ENCODE peak calls at places on chromosomes 1 and 21, in eight cellular contexts. C is naive thymus-derived CD8-positive, alpha-beta T cell; K is CD4-positive, alpha-beta T cell; I is psoas muscle; M is T-helper 17 cell; S is DND-41; W is activated CD4-positive, alpha-beta T cell treated with anti-CD3 and anti-CD28 coated beads for 36 hours; J is stimulated activated naive CD8-positive, alpha-beta T cell treated with anti-CD3 and anti-CD28 coated beads, Interleukin-15, Interleukin-2, amounts not matched to agents 100 U/mL and 50 U/mL, for 24 hours. R is an unnamed sample.
A peak's percentile ranks its signal among the peaks of the same experiment; 100 is the strongest.

GRCh38 chr1:1793481-1794244 is 15.4 kb upstream of the NADK start:
- ATAC-seq in M (no peak), S (no peak), C (no peak), W (no peak), J (no peak), K (no peak), I (no peak), R (no peak)

GRCh38 chr1:1628656-1629429 is 3.1 kb upstream of the MMP23B start:
- ATAC-seq in S (no peak), J (peak; percentile 15), I (no peak), W (peak; percentile 40), M (peak; percentile 5), C (peak; percentile 3), K (peak; percentile 11), R (no peak)

GRCh38 chr21:37878946-37879660 is 37.2 kb downstream of the KCNJ6 start:
- ATAC-seq in S (no peak), C (no peak), I (no peak), W (peak; percentile 55), K (no peak), M (no peak), J (no peak), R (no peak)

GRCh38 chr1:154698320-154699096 is 90.5 kb upstream of the ADAR start:
- ATAC-seq in J (peak; percentile 99), K (no peak), C (no peak), M (no peak), W (peak; percentile 96), S (no peak), I (peak; percentile 88), R (peak; percentile 43)

GRCh38 chr1:66316464-66317155 is 217.3 kb upstream of the SGIP1 start:
- ATAC-seq in W (peak; percentile 26), K (peak; percentile 66), J (no peak), I (no peak), S (no peak), C (peak; percentile 84), M (peak; percentile 69), R (no peak)

GRCh38 chr1:117682372-117682771 is 76.5 kb downstream of the TENT5C start:
- ATAC-seq in K (no peak), I (peak; percentile 85), S (no peak), M (no peak), J (no peak), W (no peak), C (no peak), R (no peak)

GRCh38 chr1:202134645-202135172 is 9.8 kb downstream of the ARL8A start:
- ATAC-seq in S (no peak), M (no peak), J (no peak), K (no peak), W (no peak), C (peak; percentile 3), I (no peak), R (no peak)

GRCh38 chr1:67264899-67265298 is 42.8 kb upstream of the IL12RB2 start:
- ATAC-seq in K (no peak), J (no peak), M (peak; percentile 33), W (peak; percentile 30), C (peak; percentile 54), S (peak; percentile 75), I (no peak), R (no peak)

GRCh38 chr1:94855307-94855700 is 35.1 kb downstream of the SLC44A3 start:
- ATAC-seq in K (no peak), S (no peak), C (no peak), J (no peak), M (no peak), I (no peak), W (no peak), R (no peak)

GRCh38 chr21:38823737-38824123 is 18.0 kb downstream of the ETS2 start:
- ATAC-seq in M (no peak), J (no peak), W (no peak), S (no peak), I (no peak), C (no peak), K (no peak), R (no peak)

GRCh38 chr1:25481625-25482024 is 50.9 kb downstream of the MACO1 start:
- ATAC-seq in M (no peak), I (peak; percentile 44), J (no peak), S (no peak), C (no peak), W (no peak), K (no peak), R (no peak)

GRCh38 chr1:232477728-232478127 is 152.2 kb downstream of the SIPA1L2 start:
- ATAC-seq in C (no peak), I (peak; percentile 97), J (no peak), K (no peak), S (no peak), M (no peak), W (no peak), R (no peak)

GRCh38 chr1:178633068-178633467 is 92.0 kb upstream of the RALGPS2 start:
- ATAC-seq in I (no peak), M (no peak), C (no peak), W (no peak), K (no peak), S (no peak), J (no peak), R (no peak)

GRCh38 chr1:81492628-81493027 is 308.1 kb upstream of the ADGRL2 start:
- ATAC-seq in K (no peak), M (no peak), I (no peak), W (no peak), J (no peak), C (no peak), S (no peak), R (no peak)

GRCh38 chr1:54365847-54366246 is 40.3 kb downstream of the SSBP3 start:
- ATAC-seq in M (no peak), K (no peak), J (no peak), W (no peak), C (no peak), S (no peak), I (no peak), R (no peak)

GRCh38 chr1:235304549-235305451 is 23.2 kb downstream of the ARID4B start:
- ATAC-seq in I (no peak), C (peak; percentile 90), K (peak; percentile 80), W (peak; percentile 76), M (peak; percentile 90), S (peak; percentile 74), J (peak; percentile 85), R (no peak)

GRCh38 chr1:39835110-39835509 is 46.4 kb upstream of the BMP8B start:
- ATAC-seq in J (no peak), M (no peak), C (no peak), W (no peak), K (no peak), S (no peak), I (no peak), R (no peak)

GRCh38 chr1:221543529-221544120 is 198.3 kb downstream of the DUSP10 start:
- ATAC-seq in M (no peak), K (no peak), C (no peak), W (no peak), S (no peak), J (no peak), I (peak; percentile 56), R (no peak)

GRCh38 chr1:230408971-230409370 is 17.2 kb downstream of the PGBD5 start:
- ATAC-seq in J (no peak), K (no peak), I (peak; percentile 19), M (no peak), S (no peak), W (no peak), C (no peak), R (no peak)

GRCh38 chr1:173297798-173298391 is 90.8 kb upstream of the TNFSF4 start:
- ATAC-seq in C (peak; percentile 38), J (peak; percentile 95), M (peak; percentile 65), S (peak; percentile 76), W (peak; percentile 94), I (no peak), K (no peak), R (peak; percentile 95)

GRCh38 chr1:179853102-179853501 is 24.5 kb downstream of the TOR1AIP2 start:
- ATAC-seq in I (no peak), K (no peak), S (peak; percentile 58), M (no peak), W (no peak), J (no peak), C (no peak), R (no peak)

GRCh38 chr1:205484985-205485967 is 19.2 kb upstream of the CDK18 start:
- ATAC-seq in I (peak; percentile 86), S (peak; percentile 89), W (peak; percentile 69), J (peak; percentile 52), M (peak; percentile 77), K (peak; percentile 78), C (peak; percentile 69), R (peak; percentile 75)

GRCh38 chr1:181768216-181768929 is 285.1 kb downstream of the CACNA1E start:
- ATAC-seq in C (no peak), M (no peak), S (no peak), W (peak; percentile 64), K (no peak), I (no peak), J (no peak), R (no peak)

GRCh38 chr1:170670751-170671628 is 7.1 kb downstream of the PRRX1 start:
- ATAC-seq in M (no peak), W (no peak), C (no peak), K (no peak), J (no peak), I (no peak), S (no peak), R (no peak)

GRCh38 chr1:3120994-3121393 is 52.0 kb downstream of the PRDM16 start:
- ATAC-seq in J (no peak), I (no peak), M (no peak), K (no peak), S (no peak), W (no peak), C (no peak), R (no peak)

GRCh38 chr1:42747125-42747524 is 7.1 kb upstream of the CLDN19 start:
- ATAC-seq in M (no peak), S (peak; percentile 77), W (peak; percentile 39), I (peak; percentile 69), J (no peak), K (peak; percentile 48), C (peak; percentile 45), R (peak; percentile 52)

GRCh38 chr1:89041055-89041707 is 18.5 kb upstream of the GBP3 start:
- ATAC-seq in W (peak; percentile 90), J (peak; percentile 86), M (no peak), C (no peak), K (no peak), I (no peak), S (no peak), R (peak; percentile 91)

GRCh38 chr1:221230605-221231004 is 351.4 kb downstream of the HLX start:
- ATAC-seq in J (no peak), S (no peak), I (peak; percentile 98), C (no peak), M (no peak), K (no peak), W (no peak), R (no peak)

GRCh38 chr1:58745666-58746065 is 38.2 kb downstream of the JUN start:
- ATAC-seq in I (no peak), J (no peak), K (no peak), C (no peak), W (no peak), M (no peak), S (no peak), R (no peak)

GRCh38 chr21:35933466-35933865 is 126.9 kb downstream of the SETD4 start:
- ATAC-seq in C (no peak), I (peak; percentile 39), J (no peak), S (peak; percentile 22), M (peak; percentile 27), K (no peak), W (no peak), R (no peak)

GRCh38 chr1:161962094-161962887 is 61.4 kb downstream of the OLFML2B start:
- ATAC-seq in J (peak; percentile 99), C (peak; percentile 65), M (peak; percentile 59), K (no peak), S (peak; percentile 39), I (peak; percentile 32), W (peak; percentile 96), R (peak; percentile 88)

GRCh38 chr1:171352554-171352953 is 38.6 kb downstream of the FMO4 start:
- ATAC-seq in C (no peak), J (no peak), I (no peak), W (no peak), K (no peak), S (no peak), M (no peak), R (peak; percentile 8)

GRCh38 chr1:15668089-15668754 is 15.9 kb upstream of the PLEKHM2 start:
- ATAC-seq in K (no peak), J (no peak), C (no peak), W (no peak), S (no peak), I (no peak), M (no peak), R (no peak)

GRCh38 chr1:221098462-221099406 is 219.5 kb downstream of the HLX start:
- ATAC-seq in C (no peak), W (no peak), I (no peak), K (no peak), M (peak; percentile 12), J (no peak), S (no peak), R (peak; percentile 43)

R was measured in stimulated activated memory B cell treated with anti-CD40 and anti-IgM and Interleukin-4, amounts not matched to agents 10 μg/mL and 1 μg/mL and 100 μg/mL, for 72 hours.